ENCODE peak calls at places on chromosomes 13 and 19, in nine cellular contexts. One of them, this sample, is unnamed.

GRCh38 chr19:16012552-16012951 is 63.7 kb upstream of the TPM4 start:
- DNase-seq in fibroblast of lung: no peak
- DNase-seq in suprapubic skin: no peak
- DNase-seq in cardiac muscle cell: no peak
- DNase-seq in upper lobe of left lung: no peak
- DNase-seq in CD4-positive, alpha-beta T cell: no peak
- DNase-seq in right atrium auricular region: no peak
- DNase-seq in IMR-90: no peak
- DNase-seq in naive thymus-derived CD4-positive, alpha-beta T cell: no peak
- DNase-seq in this sample: no peak

GRCh38 chr19:4295972-4296771 is 6.0 kb downstream of the TMIGD2 start:
- DNase-seq in right atrium auricular region: no peak
- DNase-seq in suprapubic skin: no peak
- DNase-seq in IMR-90: no peak
- DNase-seq in fibroblast of lung: peak; percentile 33
- DNase-seq in naive thymus-derived CD4-positive, alpha-beta T cell: no peak
- DNase-seq in CD4-positive, alpha-beta T cell: no peak
- DNase-seq in upper lobe of left lung: no peak
- DNase-seq in cardiac muscle cell: no peak
- DNase-seq in this sample: no peak

GRCh38 chr13:65091031-65091430 is 2139.1 kb downstream of the PCDH9 start:
- DNase-seq in right atrium auricular region: no peak
- DNase-seq in cardiac muscle cell: no peak
- DNase-seq in IMR-90: no peak
- DNase-seq in upper lobe of left lung: no peak
- DNase-seq in suprapubic skin: no peak
- DNase-seq in fibroblast of lung: no peak
- DNase-seq in naive thymus-derived CD4-positive, alpha-beta T cell: no peak
- DNase-seq in CD4-positive, alpha-beta T cell: no peak
- DNase-seq in this sample: no peak

GRCh38 chr13:29564828-29565227 is 30.7 kb downstream of the SLC7A1 start:
- DNase-seq in suprapubic skin: no peak
- DNase-seq in fibroblast of lung: no peak
- DNase-seq in right atrium auricular region: no peak
- DNase-seq in cardiac muscle cell: no peak
- DNase-seq in CD4-positive, alpha-beta T cell: no peak
- DNase-seq in upper lobe of left lung: no peak
- DNase-seq in IMR-90: no peak
- DNase-seq in naive thymus-derived CD4-positive, alpha-beta T cell: no peak
- DNase-seq in this sample: no peak

GRCh38 chr19:4277051-4277700 is 1.9 kb upstream of the SHD start:
- DNase-seq in CD4-positive, alpha-beta T cell: no peak
- DNase-seq in IMR-90: no peak
- DNase-seq in fibroblast of lung: no peak
- DNase-seq in right atrium auricular region: no peak
- DNase-seq in suprapubic skin: no peak
- DNase-seq in upper lobe of left lung: no peak
- DNase-seq in naive thymus-derived CD4-positive, alpha-beta T cell: no peak
- DNase-seq in cardiac muscle cell: peak; percentile 42
- DNase-seq in this sample: no peak

GRCh38 chr13:52158629-52159158 is 703 bp downstream of the NEK3 start:
- DNase-seq in suprapubic skin: no peak
- DNase-seq in naive thymus-derived CD4-positive, alpha-beta T cell: no peak
- DNase-seq in fibroblast of lung: peak; percentile 61
- DNase-seq in cardiac muscle cell: no peak
- DNase-seq in upper lobe of left lung: no peak
- DNase-seq in IMR-90: peak; percentile 28
- DNase-seq in CD4-positive, alpha-beta T cell: no peak
- DNase-seq in right atrium auricular region: peak; percentile 70
- DNase-seq in this sample: no peak

GRCh38 chr19:10699650-10700335 is 1.4 kb upstream of the QTRT1 start:
- DNase-seq in suprapubic skin: no peak
- DNase-seq in CD4-positive, alpha-beta T cell: peak; percentile 46
- DNase-seq in upper lobe of left lung: no peak
- DNase-seq in fibroblast of lung: peak; percentile 63
- DNase-seq in cardiac muscle cell: peak; percentile 58
- DNase-seq in IMR-90: peak; percentile 54
- DNase-seq in naive thymus-derived CD4-positive, alpha-beta T cell: peak; percentile 47
- DNase-seq in right atrium auricular region: no peak
- DNase-seq in this sample: peak; percentile 38

GRCh38 chr13:85586422-85586831 is 212.8 kb downstream of the SLITRK6 start:
- DNase-seq in IMR-90: peak; percentile 85
- DNase-seq in suprapubic skin: no peak
- DNase-seq in cardiac muscle cell: no peak
- DNase-seq in naive thymus-derived CD4-positive, alpha-beta T cell: no peak
- DNase-seq in fibroblast of lung: peak; percentile 32
- DNase-seq in CD4-positive, alpha-beta T cell: no peak
- DNase-seq in right atrium auricular region: no peak
- DNase-seq in upper lobe of left lung: no peak
- DNase-seq in this sample: no peak

GRCh38 chr13:24275041-24275440 is 34.3 kb upstream of the C1QTNF9 start:
- DNase-seq in upper lobe of left lung: no peak
- DNase-seq in right atrium auricular region: peak; percentile 34
- DNase-seq in IMR-90: no peak
- DNase-seq in cardiac muscle cell: no peak
- DNase-seq in naive thymus-derived CD4-positive, alpha-beta T cell: no peak
- DNase-seq in suprapubic skin: no peak
- DNase-seq in fibroblast of lung: no peak
- DNase-seq in CD4-positive, alpha-beta T cell: no peak
- DNase-seq in this sample: no peak

GRCh38 chr13:79593611-79594275 is 112.8 kb downstream of the NDFIP2 start:
- DNase-seq in cardiac muscle cell: no peak
- DNase-seq in naive thymus-derived CD4-positive, alpha-beta T cell: no peak
- DNase-seq in IMR-90: peak; percentile 11
- DNase-seq in suprapubic skin: no peak
- DNase-seq in upper lobe of left lung: no peak
- DNase-seq in right atrium auricular region: no peak
- DNase-seq in CD4-positive, alpha-beta T cell: no peak
- DNase-seq in fibroblast of lung: peak; percentile 31
- DNase-seq in this sample: no peak

GRCh38 chr13:99275093-99275469 is 16.9 kb upstream of the GPR18 start:
- DNase-seq in fibroblast of lung: peak; percentile 23
- DNase-seq in upper lobe of left lung: no peak
- DNase-seq in IMR-90: peak; percentile 84
- DNase-seq in naive thymus-derived CD4-positive, alpha-beta T cell: no peak
- DNase-seq in CD4-positive, alpha-beta T cell: peak; percentile 46
- DNase-seq in right atrium auricular region: no peak
- DNase-seq in suprapubic skin: no peak
- DNase-seq in cardiac muscle cell: no peak
- DNase-seq in this sample: no peak

GRCh38 chr13:71801781-71802180 is 65.2 kb downstream of the DACH1 start:
- DNase-seq in fibroblast of lung: no peak
- DNase-seq in IMR-90: no peak
- DNase-seq in naive thymus-derived CD4-positive, alpha-beta T cell: no peak
- DNase-seq in right atrium auricular region: no peak
- DNase-seq in cardiac muscle cell: no peak
- DNase-seq in upper lobe of left lung: no peak
- DNase-seq in suprapubic skin: no peak
- DNase-seq in CD4-positive, alpha-beta T cell: no peak
- DNase-seq in this sample: no peak

GRCh38 chr19:35112995-35113693 is 2.5 kb upstream of the FXYD3 start:
- DNase-seq in right atrium auricular region: no peak
- DNase-seq in IMR-90: no peak
- DNase-seq in fibroblast of lung: no peak
- DNase-seq in cardiac muscle cell: no peak
- DNase-seq in naive thymus-derived CD4-positive, alpha-beta T cell: no peak
- DNase-seq in suprapubic skin: no peak
- DNase-seq in upper lobe of left lung: no peak
- DNase-seq in CD4-positive, alpha-beta T cell: no peak
- DNase-seq in this sample: no peak

GRCh38 chr13:34751492-34751891 is 190.6 kb upstream of the NBEA start:
- DNase-seq in suprapubic skin: no peak
- DNase-seq in cardiac muscle cell: no peak
- DNase-seq in right atrium auricular region: no peak
- DNase-seq in CD4-positive, alpha-beta T cell: no peak
- DNase-seq in IMR-90: no peak
- DNase-seq in upper lobe of left lung: no peak
- DNase-seq in naive thymus-derived CD4-positive, alpha-beta T cell: no peak
- DNase-seq in fibroblast of lung: no peak
- DNase-seq in this sample: no peak

GRCh38 chr19:43470288-43470687 is 4.9 kb upstream of the LYPD3 start:
- DNase-seq in cardiac muscle cell: no peak
- DNase-seq in IMR-90: peak; percentile 93
- DNase-seq in naive thymus-derived CD4-positive, alpha-beta T cell: peak; percentile 36
- DNase-seq in right atrium auricular region: no peak
- DNase-seq in suprapubic skin: no peak
- DNase-seq in fibroblast of lung: peak; percentile 36
- DNase-seq in upper lobe of left lung: no peak
- DNase-seq in CD4-positive, alpha-beta T cell: peak; percentile 80
- DNase-seq in this sample: no peak

GRCh38 chr19:38385804-38386257 is 2.0 kb downstream of the GGN start:
- DNase-seq in naive thymus-derived CD4-positive, alpha-beta T cell: no peak
- DNase-seq in right atrium auricular region: no peak
- DNase-seq in upper lobe of left lung: peak; percentile 86
- DNase-seq in fibroblast of lung: no peak
- DNase-seq in CD4-positive, alpha-beta T cell: no peak
- DNase-seq in IMR-90: no peak
- DNase-seq in cardiac muscle cell: no peak
- DNase-seq in suprapubic skin: no peak
- DNase-seq in this sample: no peak

GRCh38 chr19:2602391-2603181 is 99.9 kb downstream of the GNG7 start:
- DNase-seq in CD4-positive, alpha-beta T cell: no peak
- DNase-seq in cardiac muscle cell: peak; percentile 69
- DNase-seq in suprapubic skin: peak; percentile 92
- DNase-seq in right atrium auricular region: peak; percentile 95
- DNase-seq in upper lobe of left lung: peak; percentile 77
- DNase-seq in naive thymus-derived CD4-positive, alpha-beta T cell: no peak
- DNase-seq in IMR-90: peak; percentile 81
- DNase-seq in fibroblast of lung: peak; percentile 94
- DNase-seq in this sample: no peak

GRCh38 chr19:21581646-21582045 is 76.2 kb downstream of the ZNF429 start:
- DNase-seq in right atrium auricular region: no peak
- DNase-seq in naive thymus-derived CD4-positive, alpha-beta T cell: no peak
- DNase-seq in upper lobe of left lung: no peak
- DNase-seq in CD4-positive, alpha-beta T cell: no peak
- DNase-seq in IMR-90: no peak
- DNase-seq in suprapubic skin: no peak
- DNase-seq in cardiac muscle cell: no peak
- DNase-seq in fibroblast of lung: no peak
- DNase-seq in this sample: no peak
- H3K9me3 ChIP-seq in right atrium auricular region: peaks cover 6% of the 10 kb centered on the region
- H3K9me3 ChIP-seq in naive thymus-derived CD4-positive, alpha-beta T cell: no peaks in the 10 kb centered on the region
- H3K9me3 ChIP-seq in upper lobe of left lung: no peaks in the 10 kb centered on the region
- H3K9me3 ChIP-seq in CD4-positive, alpha-beta T cell: peaks cover 3% of the 10 kb centered on the region
- H3K9me3 ChIP-seq in IMR-90: peaks cover 27% of the 10 kb centered on the region
- H3K9me3 ChIP-seq in suprapubic skin: peaks cover 20% of the 10 kb centered on the region
- H3K9me3 ChIP-seq in cardiac muscle cell: no peaks in the 10 kb centered on the region
- H3K9me3 ChIP-seq in fibroblast of lung: no peaks in the 10 kb centered on the region
- H3K9me3 ChIP-seq in this sample: no peaks in the 10 kb centered on the region

DNA sequence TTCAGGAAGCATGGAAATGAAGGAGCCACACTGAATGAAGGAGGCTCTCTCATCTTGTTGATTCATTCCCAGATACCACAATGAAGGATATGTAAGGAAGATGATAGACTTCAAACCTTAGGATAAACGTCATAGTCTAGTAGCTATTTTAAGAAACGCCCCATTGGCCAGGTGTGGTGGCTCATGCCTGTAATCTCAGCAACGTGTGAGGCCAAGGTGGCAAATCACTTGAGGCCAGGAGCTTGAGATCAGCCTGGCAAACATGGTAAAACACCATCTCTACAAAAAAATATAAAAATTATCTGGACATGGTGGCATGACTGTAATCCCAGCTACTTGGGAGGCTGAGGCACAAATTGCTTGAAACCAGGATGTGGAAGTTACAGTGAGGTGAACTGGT is 17.1 kb upstream of the ZNF841 start:
- DNase-seq in suprapubic skin: no peak
- DNase-seq in cardiac muscle cell: no peak
- DNase-seq in upper lobe of left lung: no peak
- DNase-seq in right atrium auricular region: no peak
- DNase-seq in IMR-90: no peak
- DNase-seq in fibroblast of lung: no peak
- DNase-seq in naive thymus-derived CD4-positive, alpha-beta T cell: no peak
- DNase-seq in CD4-positive, alpha-beta T cell: no peak
- DNase-seq in this sample: no peak
- H3K9me3 ChIP-seq in suprapubic skin: peaks cover 70% of the 10 kb centered on the region
- H3K9me3 ChIP-seq in cardiac muscle cell: peaks cover 36% of the 10 kb centered on the region
- H3K9me3 ChIP-seq in upper lobe of left lung: peaks cover 100% of the 10 kb centered on the region
- H3K9me3 ChIP-seq in right atrium auricular region: peaks cover 100% of the 10 kb centered on the region
- H3K9me3 ChIP-seq in IMR-90: peaks cover 75% of the 10 kb centered on the region
- H3K9me3 ChIP-seq in fibroblast of lung: peaks cover 12% of the 10 kb centered on the region
- H3K9me3 ChIP-seq in naive thymus-derived CD4-positive, alpha-beta T cell: peaks cover 96% of the 10 kb centered on the region
- H3K9me3 ChIP-seq in CD4-positive, alpha-beta T cell: peaks cover 99% of the 10 kb centered on the region
- H3K9me3 ChIP-seq in this sample: peaks cover 51% of the 10 kb centered on the region

GRCh38 chr19:53212703-53213320 is 19.7 kb upstream of the ZNF665 start:
- DNase-seq in CD4-positive, alpha-beta T cell: no peak
- DNase-seq in naive thymus-derived CD4-positive, alpha-beta T cell: no peak
- DNase-seq in fibroblast of lung: no peak
- DNase-seq in suprapubic skin: no peak
- DNase-seq in cardiac muscle cell: no peak
- DNase-seq in upper lobe of left lung: no peak
- DNase-seq in right atrium auricular region: no peak
- DNase-seq in IMR-90: no peak
- DNase-seq in this sample: no peak
- H3K9me3 ChIP-seq in CD4-positive, alpha-beta T cell: peaks cover 99% of the 10 kb centered on the region
- H3K9me3 ChIP-seq in naive thymus-derived CD4-positive, alpha-beta T cell: peaks cover 98% of the 10 kb centered on the region
- H3K9me3 ChIP-seq in fibroblast of lung: no peaks in the 10 kb centered on the region
- H3K9me3 ChIP-seq in suprapubic skin: peaks cover 75% of the 10 kb centered on the region
- H3K9me3 ChIP-seq in cardiac muscle cell: peaks cover 10% of the 10 kb centered on the region
- H3K9me3 ChIP-seq in upper lobe of left lung: peaks cover 100% of the 10 kb centered on the region
- H3K9me3 ChIP-seq in right atrium auricular region: peaks cover 100% of the 10 kb centered on the region
- H3K9me3 ChIP-seq in IMR-90: peaks cover 72% of the 10 kb centered on the region
- H3K9me3 ChIP-seq in this sample: peaks cover 43% of the 10 kb centered on the region

GRCh38 chr19:56372281-56372680 is 21.1 kb downstream of the ZNF582 start:
- DNase-seq in fibroblast of lung: no peak
- DNase-seq in IMR-90: no peak
- DNase-seq in upper lobe of left lung: no peak
- DNase-seq in right atrium auricular region: no peak
- DNase-seq in suprapubic skin: no peak
- DNase-seq in naive thymus-derived CD4-positive, alpha-beta T cell: no peak
- DNase-seq in cardiac muscle cell: no peak
- DNase-seq in CD4-positive, alpha-beta T cell: no peak
- DNase-seq in this sample: no peak

DNA sequence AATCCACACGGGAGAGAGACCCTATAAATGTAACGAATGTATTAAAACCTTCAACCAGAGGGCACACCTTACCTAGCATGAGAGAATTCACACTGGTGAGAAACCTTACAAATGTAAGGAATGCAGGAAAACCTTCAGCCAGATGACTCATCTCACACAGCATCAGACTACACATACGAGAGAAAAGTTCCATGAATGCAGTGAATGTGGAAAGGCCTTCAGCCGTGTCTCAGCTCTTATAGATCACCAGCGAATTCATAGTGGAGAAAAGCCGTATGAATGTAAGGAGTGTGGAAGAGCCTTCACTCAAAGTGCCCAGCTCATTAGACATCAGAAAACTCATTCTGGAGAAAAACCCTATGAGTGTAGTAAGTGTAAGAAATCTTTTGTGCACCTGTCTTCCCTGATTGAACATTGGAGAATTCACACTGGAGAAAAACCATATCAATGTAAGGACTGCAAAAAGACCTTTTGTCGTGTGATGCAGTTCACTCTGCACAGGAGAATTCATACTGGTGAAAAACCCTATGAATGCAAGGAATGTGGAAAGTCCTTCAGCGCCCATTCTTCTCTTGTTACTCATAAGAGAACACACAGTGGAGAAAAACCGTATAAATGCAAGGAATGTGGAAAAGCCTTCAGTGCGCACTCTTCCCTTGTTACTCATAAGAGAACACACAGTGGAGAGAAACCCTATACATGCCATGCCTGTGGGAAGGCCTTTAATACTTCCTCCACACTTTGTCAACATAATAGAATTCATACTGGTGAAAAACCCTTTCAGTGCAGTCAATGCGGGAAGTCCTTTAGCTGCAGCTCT is 16.0 kb downstream of the ZNF582 start:
- DNase-seq in fibroblast of lung: no peak
- DNase-seq in naive thymus-derived CD4-positive, alpha-beta T cell: no peak
- DNase-seq in cardiac muscle cell: no peak
- DNase-seq in upper lobe of left lung: no peak
- DNase-seq in CD4-positive, alpha-beta T cell: no peak
- DNase-seq in right atrium auricular region: no peak
- DNase-seq in IMR-90: no peak
- DNase-seq in suprapubic skin: no peak
- DNase-seq in this sample: no peak
- H3K9me3 ChIP-seq in fibroblast of lung: peaks cover 2% of the 10 kb centered on the region
- H3K9me3 ChIP-seq in naive thymus-derived CD4-positive, alpha-beta T cell: peaks cover 86% of the 10 kb centered on the region
- H3K9me3 ChIP-seq in cardiac muscle cell: no peaks in the 10 kb centered on the region
- H3K9me3 ChIP-seq in upper lobe of left lung: peaks cover 61% of the 10 kb centered on the region
- H3K9me3 ChIP-seq in CD4-positive, alpha-beta T cell: peaks cover 92% of the 10 kb centered on the region
- H3K9me3 ChIP-seq in right atrium auricular region: peaks cover 39% of the 10 kb centered on the region
- H3K9me3 ChIP-seq in IMR-90: peaks cover 45% of the 10 kb centered on the region
- H3K9me3 ChIP-seq in suprapubic skin: peaks cover 41% of the 10 kb centered on the region
- H3K9me3 ChIP-seq in this sample: peaks cover 23% of the 10 kb centered on the region